ENCODE peak calls at places on chromosomes 4 and X, in four cellular contexts. B is testis, Q is tibial nerve, L is vagina. C is an unnamed sample. For H3K4me1 and H3K27me3, the result is how much of the 10 kb centered on the place peaks cover.

GRCh38 chr4:143241892-143242291 is 57.2 kb downstream of the USP38 start:
- DNase-seq in L (no peak), Q (no peak), B (no peak), C (no peak)

GRCh38 chr4:48193096-48193836 is 59.2 kb upstream of the TXK start:
- DNase-seq in B (no peak), Q (no peak), L (no peak), C (no peak)

GRCh38 chr4:173258866-173259265 is 75.3 kb downstream of the HMGB2 start:
- DNase-seq in Q (no peak), B (no peak), L (no peak), C (no peak)

GRCh38 chr4:79184461-79184860 is 141.4 kb downstream of the NAA11 start:
- DNase-seq in B (no peak), Q (no peak), L (no peak), C (no peak)

GRCh38 chr4:6495736-6496135 is 23.3 kb upstream of the PPP2R2C start:
- DNase-seq in L (no peak), Q (no peak), B (no peak), C (no peak)

GRCh38 chrX:41634284-41634683 is 54.5 kb upstream of the GPR34 start:
- DNase-seq in L (no peak), B (no peak), Q (peak), C (no peak)

GRCh38 chr4:119025440-119025839 is 110.2 kb upstream of the MYOZ2 start:
- DNase-seq in B (no peak), Q (peak), L (no peak), C (no peak)

GRCh38 chr4:128335541-128335940 is 47.9 kb upstream of the PGRMC2 start:
- DNase-seq in L (no peak), Q (no peak), B (no peak), C (no peak)

GRCh38 chrX:13763489-13763888 is 28.9 kb downstream of the OFD1 start:
- DNase-seq in B (peak), Q (no peak), L (no peak), C (no peak)

GRCh38 chr4:89123418-89123817 is 12.1 kb downstream of the TIGD2 start:
- DNase-seq in Q (no peak), B (no peak), L (no peak), C (no peak)

GRCh38 chr4:8419222-8420041 is 21.1 kb downstream of the ACOX3 start:
- DNase-seq in Q (no peak), B (no peak), L (no peak), C (no peak)

GRCh38 chr4:121049072-121049599 is 23.2 kb downstream of the NDNF start:
- DNase-seq in B (no peak), Q (no peak), L (no peak), C (no peak)

GRCh38 chrX:30283456-30284200 is 25.6 kb downstream of the NR0B1 start:
- DNase-seq in Q (no peak), B (no peak), L (no peak), C (peak)

GRCh38 chr4:2084316-2084715 is 25.2 kb downstream of the NAT8L start:
- DNase-seq in L (no peak), Q (no peak), B (peak), C (no peak)

GRCh38 chr4:70570796-70571195 is 21.3 kb upstream of the AMBN start:
- DNase-seq in Q (no peak), B (no peak), L (no peak), C (no peak)

GRCh38 chrX:80285131-80285773 is 135.0 kb upstream of the TENT5D start:
- DNase-seq in Q (no peak), B (peak), L (no peak), C (peak)

GRCh38 chr4:122625156-122625555 is 4.3 kb upstream of the IL21 start:
- DNase-seq in L (no peak), Q (no peak), B (no peak), C (no peak)

GRCh38 chrX:96407043-96407442 is 277.6 kb upstream of the DIAPH2 start:
- DNase-seq in Q (peak), B (peak), L (no peak), C (no peak)

GRCh38 chr4:59966758-59967157 is 1233.4 kb upstream of the ADGRL3 start:
- DNase-seq in Q (no peak), L (no peak), B (no peak), C (no peak)

GRCh38 chr4:89509708-89510269 is 202.2 kb upstream of the GPRIN3 start:
- DNase-seq in L (no peak), Q (no peak), B (no peak), C (no peak)

GRCh38 chr4:12716896-12717295 is 767.2 kb downstream of the RAB28 start:
- DNase-seq in L (no peak), Q (no peak), B (no peak), C (no peak)

GRCh38 chr4:184733654-184734524 is at the start of gene CENPU:
- DNase-seq in Q (peak), L (no peak), B (peak), C (peak)

DNA sequence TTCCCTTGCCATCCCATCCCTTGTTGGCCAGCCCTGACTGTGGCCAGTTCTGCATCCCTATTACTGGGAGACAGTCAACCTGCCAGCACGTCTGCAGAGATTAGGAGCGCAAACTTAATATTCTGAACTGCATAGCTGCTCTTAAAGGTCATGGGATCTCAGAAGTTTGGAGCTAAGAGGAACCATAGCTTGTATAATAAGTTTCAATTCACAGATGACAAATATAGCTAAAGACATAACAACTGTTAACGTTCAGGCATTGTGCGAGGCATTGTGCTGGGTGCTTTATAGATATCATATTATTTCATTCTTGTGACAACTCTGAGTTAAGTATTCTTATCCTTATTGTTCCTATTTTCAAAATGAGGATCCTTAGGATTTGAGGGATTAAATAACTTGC is 3.7 kb downstream of the SCARB2 start:
- DNase-seq in L (no peak), Q (no peak), B (no peak), C (no peak)
- H3K4me1 ChIP-seq in L (half or more), Q (half or more), B (under half), C (under half)

DNA sequence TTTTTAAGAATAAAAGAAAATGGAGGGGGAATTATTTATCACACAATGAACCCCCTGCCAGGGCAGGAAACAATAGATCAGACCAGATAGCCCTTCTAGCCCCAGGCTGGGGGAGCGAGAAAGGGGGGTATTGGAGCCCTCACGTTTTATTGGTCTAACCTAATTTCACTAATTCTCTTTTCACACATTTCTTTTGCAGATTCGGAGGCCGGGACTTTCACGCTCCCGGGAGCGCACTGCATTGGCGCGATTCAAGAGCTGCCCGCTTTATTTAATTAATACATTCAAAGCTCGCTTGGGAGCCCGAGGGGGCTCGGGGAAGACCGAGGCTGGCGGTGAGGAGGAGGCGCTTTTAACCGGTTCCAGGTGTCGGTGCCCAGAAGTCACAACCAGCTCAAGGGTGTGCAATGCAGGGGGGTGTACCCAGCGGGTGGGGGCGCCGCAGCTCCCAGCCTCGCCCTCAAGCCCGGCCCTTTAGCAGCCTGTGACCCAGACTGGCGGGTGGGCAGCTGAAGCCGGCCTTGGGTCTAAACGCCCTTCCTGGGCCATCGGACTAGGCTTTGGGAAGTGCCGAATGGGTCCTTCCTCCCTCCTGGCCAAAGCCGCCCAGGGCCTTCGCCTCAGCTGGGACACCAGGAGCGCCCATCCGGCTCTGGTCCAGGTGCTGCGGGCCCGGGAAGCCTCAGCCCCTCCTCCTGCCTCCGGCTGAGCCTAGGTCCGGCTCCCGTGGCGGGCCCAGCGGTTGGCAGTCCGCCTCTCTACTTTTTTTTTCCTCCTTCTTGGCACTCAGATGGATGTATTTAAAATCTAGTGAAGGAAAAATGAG is 5.3 kb downstream of the NEUROG2 start:
- DNase-seq in Q (no peak), L (no peak), B (no peak), C (no peak)
- H3K4me3 ChIP-seq in Q (peak), L (no peak), B (peak), C (no peak)

GRCh38 chrX:56253832-56254703 is 21.9 kb downstream of the KLF8 start:
- DNase-seq in L (no peak), Q (no peak), B (no peak), C (no peak)
- H3K27me3 ChIP-seq in L (under half), Q (under half), B (under half), C (under half)

GRCh38 chrX:120743266-120743665 is 113.4 kb upstream of the C1GALT1C1 start:
- DNase-seq in L (no peak), Q (no peak), B (no peak), C (no peak)

GRCh38 chrX:120736989-120737388 is 107.1 kb upstream of the C1GALT1C1 start:
- DNase-seq in L (no peak), B (no peak), Q (no peak), C (no peak)

GRCh38 chrX:120741452-120741851 is 111.6 kb upstream of the C1GALT1C1 start:
- DNase-seq in Q (no peak), B (no peak), L (no peak), C (no peak)

GRCh38 chrX:120739300-120739699 is 109.4 kb upstream of the C1GALT1C1 start:
- DNase-seq in Q (no peak), L (no peak), B (no peak), C (no peak)

DNA sequence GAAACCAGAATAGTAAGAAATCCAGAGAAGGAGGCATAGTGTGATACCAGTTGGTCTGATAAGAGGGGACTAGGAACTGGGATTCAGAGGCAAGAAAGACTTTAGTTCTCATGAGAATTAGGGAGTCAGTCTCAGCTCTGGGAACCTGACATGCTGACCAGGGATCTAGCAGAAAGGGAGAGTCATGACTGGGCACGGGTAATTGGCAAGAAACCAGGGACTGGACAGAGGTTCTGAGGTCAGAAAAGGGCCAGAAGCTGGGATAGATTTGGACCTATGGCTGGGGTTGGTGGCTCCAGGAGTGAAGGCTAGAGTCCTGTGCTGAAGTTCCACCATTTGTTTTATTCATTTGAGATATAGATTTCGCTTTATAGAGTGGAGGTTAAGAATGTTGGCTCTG is 110.2 kb upstream of the C1GALT1C1 start:
- DNase-seq in B (no peak), Q (no peak), L (no peak), C (no peak)
- H3K4me1 ChIP-seq in B (under half), Q (under half), L (under half), C (under half)

GRCh38 chr4:43999669-44000068 is 448.9 kb downstream of the KCTD8 start:
- DNase-seq in B (no peak), Q (no peak), L (no peak), C (no peak)
- H3K4me3 ChIP-seq in B (no peak), Q (no peak), L (no peak), C (no peak)

GRCh38 chrX:70038515-70038914 is 11.2 kb downstream of the AWAT2 start:
- DNase-seq in L (no peak), B (no peak), Q (no peak), C (no peak)
- H3K27me3 ChIP-seq in L (under half), B (under half), Q (under half), C (under half)

GRCh38 chr4:163164110-163164509 is 2.6 kb downstream of the NAF1 start:
- DNase-seq in L (no peak), Q (no peak), B (no peak), C (no peak)

GRCh38 chr4:163166041-163166579 is 580 bp downstream of the NAF1 start:
- DNase-seq in Q (peak), L (no peak), B (peak), C (peak)

GRCh38 chr4:163164591-163164990 is 2.1 kb downstream of the NAF1 start:
- DNase-seq in L (no peak), B (no peak), Q (no peak), C (no peak)

GRCh38 chr4:163165217-163166017 is 1.3 kb downstream of the NAF1 start:
- DNase-seq in Q (no peak), L (no peak), B (no peak), C (peak)

DNA sequence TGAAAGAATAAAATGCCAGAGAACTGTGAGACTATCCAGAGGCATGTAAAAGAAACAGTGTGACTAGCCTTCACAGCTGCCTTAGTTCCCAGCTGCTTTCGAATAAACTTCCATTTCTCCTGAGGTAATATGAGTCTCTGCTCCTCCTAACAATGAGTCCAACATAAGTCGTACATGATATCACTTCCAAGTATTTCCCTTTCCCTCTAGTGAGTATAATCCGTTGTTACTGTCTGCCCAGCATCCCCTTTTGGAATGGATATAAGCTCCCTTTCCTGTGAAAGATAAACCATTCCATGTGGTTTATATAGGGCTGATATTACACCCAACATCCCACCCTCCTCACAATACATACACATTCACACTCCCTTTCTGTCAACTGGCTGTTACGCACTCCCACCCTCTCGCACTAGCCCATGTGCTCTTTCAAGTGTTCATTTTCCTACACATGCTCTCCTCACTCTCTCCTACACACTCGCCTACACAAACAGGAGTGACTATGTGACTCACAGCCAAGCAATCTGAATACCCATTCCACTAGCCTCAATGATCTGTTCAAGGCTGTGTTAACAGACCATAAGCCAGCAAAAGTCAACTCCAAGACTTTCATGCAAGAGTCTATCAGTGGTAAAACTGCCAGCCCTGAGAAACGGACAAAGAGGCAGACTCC is 5.0 kb downstream of the NAF1 start:
- DNase-seq in Q (no peak), B (no peak), L (no peak), C (no peak)
- H3K4me1 ChIP-seq in Q (under half), B (under half), L (under half), C (under half)

DNA sequence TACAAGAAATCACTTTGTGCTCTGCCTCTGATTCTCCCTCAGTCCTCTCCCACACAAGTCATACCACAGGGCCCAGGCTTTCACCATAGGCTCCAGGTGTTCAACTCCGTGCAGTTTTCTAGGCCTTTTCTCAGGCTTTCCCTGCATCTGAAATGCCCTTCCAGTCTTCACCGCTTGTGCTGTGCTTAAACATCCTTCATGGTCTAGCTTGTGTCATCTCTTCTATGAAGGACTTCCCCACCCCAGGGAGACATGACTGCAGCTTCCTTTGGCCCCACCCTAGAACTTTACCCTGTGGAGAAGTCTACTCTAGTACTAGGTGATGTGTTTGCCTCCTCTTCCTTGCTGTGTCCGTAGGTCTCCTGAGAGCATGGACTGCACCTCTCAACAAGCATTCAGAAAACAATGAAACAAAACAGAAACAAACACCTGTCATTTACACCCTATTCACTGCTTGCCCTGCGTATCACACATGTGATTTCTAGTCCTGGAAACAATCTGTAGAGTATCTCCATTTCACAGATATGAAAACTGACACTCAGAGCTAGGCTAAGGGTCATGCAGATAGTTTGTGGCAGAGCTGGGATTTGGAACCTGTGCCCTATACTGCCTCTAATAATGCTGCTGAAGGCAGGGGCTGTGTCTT is 22.7 kb upstream of the LEF1 start:
- DNase-seq in Q (no peak), L (no peak), B (no peak), C (no peak)
- H3K4me3 ChIP-seq in Q (no peak), L (no peak), B (no peak), C (no peak)

GRCh38 chrX:118823263-118824172 is at the start of gene ZCCHC12:
- DNase-seq in Q (no peak), B (peak), L (no peak), C (peak)
- H3K27me3 ChIP-seq in Q (under half), B (under half), L (under half), C (under half)

C was measured in HAP-1.